ENCODE peak calls at places on chromosomes 11 and 22, in ten cellular contexts. S is GM19239; V is neural progenitor cell; W is AG09319; X is stimulated activated effector memory CD8-positive, alpha-beta T cell treated with anti-CD3 and anti-CD28 coated beads, Interleukin-12 subunit alpha, Interleukin-12 subunit beta, amount 100 ng/mL, for 72 hours; F is posterior vena cava; O is NCI-H345; D is stimulated activated CD8-positive, alpha-beta memory T cell treated with anti-CD3 and anti-CD28 coated beads, Interleukin-2, amount 100 ng/mL, for 48 hours; C is IMR-90; L is bronchial epithelial cell. T is an unnamed sample.

GRCh38 chr11:13354335-13354734 is 76.7 kb downstream of the BMAL1 start:
- DNase-seq in D (no peak), V (peak), O (no peak), C (peak), F (no peak), L (peak), S (no peak), W (no peak), X (no peak), T (no peak)

GRCh38 chr11:113896156-113896879 is 8.3 kb upstream of the HTR3B start:
- DNase-seq in W (no peak), O (peak), V (peak), X (peak), D (peak), L (no peak), F (no peak), C (peak), S (no peak), T (no peak)

GRCh38 chr11:124446926-124447325 is 1.4 kb upstream of the OR8B8 start:
- DNase-seq in D (no peak), L (peak), X (no peak), S (no peak), O (no peak), C (peak), V (no peak), F (no peak), W (no peak), T (peak)

GRCh38 chr11:99368579-99368978 is 347.8 kb downstream of the CNTN5 start:
- DNase-seq in V (no peak), O (no peak), W (no peak), D (no peak), S (no peak), L (peak), C (no peak), F (no peak), X (no peak), T (peak)

GRCh38 chr11:9065614-9066431 is 25.6 kb downstream of the SCUBE2 start:
- DNase-seq in S (no peak), V (no peak), D (no peak), W (no peak), L (no peak), X (no peak), C (peak), O (no peak), F (no peak), T (no peak)

GRCh38 chr22:47129902-47130301 is 367.5 kb downstream of the TBC1D22A start:
- DNase-seq in V (no peak), S (no peak), F (no peak), L (peak), X (no peak), W (no peak), D (no peak), C (no peak), O (no peak), T (no peak)

GRCh38 chr22:17205432-17205831 is 13.8 kb downstream of the ADA2 start:
- DNase-seq in L (no peak), C (no peak), D (no peak), S (no peak), W (no peak), X (no peak), V (no peak), O (no peak), F (no peak), T (no peak)

GRCh38 chr11:102831128-102831708 is 12.2 kb downstream of the MMP3 start:
- DNase-seq in V (peak), X (no peak), D (no peak), S (no peak), L (no peak), W (no peak), O (no peak), F (peak), C (peak), T (no peak)

GRCh38 chr11:1074244-1075221 is at the start of gene MUC2:
- DNase-seq in W (no peak), C (no peak), L (no peak), S (no peak), O (no peak), V (no peak), F (peak), D (no peak), X (no peak), T (no peak)

GRCh38 chr11:3173795-3174194 is 8.7 kb upstream of the OSBPL5 start:
- DNase-seq in O (no peak), S (no peak), L (no peak), W (no peak), V (no peak), F (no peak), D (no peak), C (no peak), X (no peak), T (no peak)

GRCh38 chr22:32874330-32874729 is 72.8 kb downstream of the TIMP3 start:
- DNase-seq in X (no peak), F (no peak), V (no peak), C (no peak), D (no peak), L (no peak), W (no peak), O (no peak), S (no peak), T (no peak)

GRCh38 chr11:123475478-123475877 is 45.4 kb downstream of the GRAMD1B start:
- DNase-seq in F (no peak), L (no peak), X (no peak), D (no peak), S (no peak), V (peak), O (peak), W (no peak), C (peak), T (no peak)

GRCh38 chr11:90243534-90243933 is 20.7 kb upstream of the CHORDC1 start:
- DNase-seq in V (no peak), D (no peak), S (no peak), X (no peak), L (peak), F (no peak), W (no peak), C (no peak), O (peak), T (no peak)

GRCh38 chr11:6431861-6432260 is 8.9 kb downstream of the HPX start:
- DNase-seq in O (no peak), C (peak), X (no peak), L (peak), V (no peak), S (no peak), W (peak), F (no peak), D (no peak), T (peak)

GRCh38 chr11:18394928-18395734 is 768 bp downstream of the LDHA start:
- DNase-seq in X (no peak), W (no peak), O (peak), L (no peak), V (peak), F (no peak), D (no peak), S (no peak), C (peak), T (no peak)

GRCh38 chr11:61516675-61517516 is 8.3 kb downstream of the LRRC10B start:
- DNase-seq in S (peak), O (peak), F (no peak), W (no peak), X (peak), D (peak), C (no peak), L (no peak), V (peak), T (no peak)

GRCh38 chr11:129141748-129142475 is 50.2 kb downstream of the ARHGAP32 start:
- DNase-seq in D (no peak), O (no peak), L (no peak), X (no peak), V (no peak), W (no peak), F (no peak), C (no peak), S (no peak), T (no peak)

GRCh38 chr11:64868904-64869570 is 9.4 kb downstream of the EHD1 start:
- DNase-seq in X (no peak), D (no peak), O (no peak), W (no peak), S (no peak), L (peak), F (no peak), V (no peak), C (peak), T (no peak)

GRCh38 chr11:6438979-6439571 is 1.7 kb downstream of the HPX start:
- DNase-seq in C (peak), W (peak), L (peak), F (no peak), X (no peak), V (peak), O (peak), D (no peak), S (no peak), T (peak)

GRCh38 chr22:43531651-43532050 is 119.8 kb downstream of the MPPED1 start:
- DNase-seq in L (no peak), O (no peak), F (no peak), W (no peak), C (no peak), V (no peak), S (no peak), X (no peak), D (no peak), T (no peak)

GRCh38 chr11:2725367-2726300 is 25.8 kb upstream of the KCNQ1OT1 start:
- DNase-seq in O (no peak), D (no peak), S (no peak), L (no peak), F (peak), C (peak), W (peak), V (no peak), X (no peak), T (no peak)

GRCh38 chr22:50191041-50191740 is 5.5 kb downstream of the TRABD start:
- DNase-seq in X (peak), W (no peak), D (peak), O (no peak), L (no peak), C (no peak), V (no peak), S (peak), F (no peak), T (no peak)

GRCh38 chr22:27692243-27692642 is 109.3 kb downstream of the MN1 start:
- DNase-seq in D (no peak), X (no peak), W (no peak), V (no peak), F (no peak), C (peak), O (no peak), L (no peak), S (no peak), T (no peak)

GRCh38 chr11:67364783-67365525 is 8.4 kb downstream of the CLCF1 start:
- DNase-seq in V (no peak), L (no peak), X (no peak), C (no peak), W (no peak), S (no peak), F (no peak), O (no peak), D (no peak), T (no peak)

GRCh38 chr22:27318516-27318915 is 483.0 kb downstream of the MN1 start:
- DNase-seq in F (no peak), D (no peak), L (peak), C (peak), X (no peak), S (no peak), V (peak), W (peak), O (no peak), T (peak)

GRCh38 chr11:67301313-67301921 is 1.9 kb upstream of the SSH3 start:
- DNase-seq in W (no peak), L (no peak), F (peak), X (no peak), C (no peak), V (no peak), S (no peak), D (no peak), O (no peak), T (no peak)

GRCh38 chr11:43738600-43739409 is 58.3 kb downstream of the HSD17B12 start:
- DNase-seq in C (peak), D (no peak), O (peak), V (peak), L (peak), F (no peak), S (no peak), W (peak), X (no peak), T (peak)

GRCh38 chr11:68020575-68020974 is 9.9 kb upstream of the NDUFS8 start:
- DNase-seq in L (no peak), O (no peak), D (no peak), V (peak), W (no peak), C (peak), S (no peak), X (no peak), F (no peak), T (no peak)

GRCh38 chr22:36486619-36487384 is 5.4 kb upstream of the TXN2 start:
- DNase-seq in D (peak), X (peak), O (no peak), W (no peak), L (peak), V (peak), F (no peak), C (peak), S (no peak), T (no peak)

GRCh38 chr11:65423516-65424199 is 1.1 kb downstream of the NEAT1 start:
- DNase-seq in V (no peak), D (no peak), L (peak), C (peak), S (no peak), X (no peak), W (no peak), O (no peak), F (peak), T (no peak)

T was measured in skeletal muscle cell.